ENCODE peak calls at places on chromosomes 7 and 10, in seven cellular contexts. U is upper lobe of left lung, O is stomach, C is HCT116, I is spleen, N is endothelial cell of umbilical vein, B is prostate gland. G is an unnamed sample.

GRCh38 chr10:82796510-82796909 is 921.5 kb downstream of the NRG3 start:
- DNase-seq in B (no peak), I (no peak), O (no peak), U (no peak), C (no peak), N (peak; percentile 6), G (no peak)

GRCh38 chr7:92836489-92837213 is at the start of gene CDK6:
- DNase-seq in C (no peak), I (peak; percentile 92), B (peak; percentile 51), U (peak; percentile 93), O (peak; percentile 71), N (peak; percentile 66), G (peak; percentile 79)

GRCh38 chr7:90530263-90530662 is 60.8 kb downstream of the PTTG1IP2 start:
- DNase-seq in O (no peak), U (no peak), I (no peak), C (no peak), N (no peak), B (no peak), G (no peak)

GRCh38 chr10:69360485-69361302 is 56.0 kb downstream of the TACR2 start:
- DNase-seq in N (peak; percentile 40), B (peak; percentile 95), I (no peak), U (no peak), O (peak; percentile 94), C (no peak), G (peak; percentile 81)

GRCh38 chr7:5670173-5670933 is 111.1 kb downstream of the RNF216 start:
- DNase-seq in O (no peak), I (peak; percentile 73), U (no peak), C (no peak), B (no peak), N (no peak), G (no peak)

GRCh38 chr10:86440874-86441838 is 74.6 kb upstream of the GRID1 start:
- DNase-seq in I (no peak), O (no peak), U (no peak), B (no peak), C (no peak), N (peak; percentile 37), G (no peak)

GRCh38 chr10:93062499-93063216 is 2.1 kb downstream of the CYP26C1 start:
- DNase-seq in C (no peak), O (no peak), B (no peak), I (peak; percentile 85), U (peak; percentile 89), N (no peak), G (no peak)

GRCh38 chr10:123556049-123556448 is 110.1 kb upstream of the GPR26 start:
- DNase-seq in B (no peak), U (no peak), N (no peak), O (no peak), C (no peak), I (no peak), G (no peak)

GRCh38 chr7:129550673-129551360 is 48.5 kb downstream of the SMKR1 start:
- DNase-seq in I (no peak), C (no peak), B (no peak), O (no peak), N (no peak), U (no peak), G (no peak)

GRCh38 chr10:6580279-6581029 is 378 bp upstream of the PRKCQ start:
- DNase-seq in U (peak; percentile 97), B (peak; percentile 49), I (peak; percentile 96), O (peak; percentile 77), N (peak; percentile 68), C (peak; percentile 22), G (peak; percentile 79)

GRCh38 chr10:24963646-24964045 is 11.2 kb upstream of the PRTFDC1 start:
- DNase-seq in B (no peak), I (no peak), N (no peak), C (no peak), U (no peak), O (no peak), G (no peak)

GRCh38 chr7:104826140-104826539 is 187.9 kb upstream of the KMT2E start:
- DNase-seq in N (no peak), O (no peak), B (no peak), C (no peak), U (no peak), I (no peak), G (no peak)

GRCh38 chr7:148540041-148540738 is 50.4 kb upstream of the C7orf33 start:
- DNase-seq in I (no peak), B (no peak), O (no peak), C (peak; percentile 4), N (no peak), U (no peak), G (no peak)

GRCh38 chr10:17229016-17229716 is 1.1 kb downstream of the VIM start:
- DNase-seq in U (peak; percentile 96), I (peak; percentile 95), B (peak; percentile 49), N (peak; percentile 90), O (peak; percentile 73), C (no peak), G (peak; percentile 82)

GRCh38 chr10:12340371-12340770 is 9.0 kb upstream of the CAMK1D start:
- DNase-seq in I (no peak), C (no peak), N (no peak), B (no peak), O (no peak), U (no peak), G (no peak)

GRCh38 chr10:32263300-32263699 is 83.7 kb downstream of the EPC1 start:
- DNase-seq in I (no peak), B (no peak), U (no peak), N (peak; percentile 22), C (no peak), O (no peak), G (no peak)

DNA sequence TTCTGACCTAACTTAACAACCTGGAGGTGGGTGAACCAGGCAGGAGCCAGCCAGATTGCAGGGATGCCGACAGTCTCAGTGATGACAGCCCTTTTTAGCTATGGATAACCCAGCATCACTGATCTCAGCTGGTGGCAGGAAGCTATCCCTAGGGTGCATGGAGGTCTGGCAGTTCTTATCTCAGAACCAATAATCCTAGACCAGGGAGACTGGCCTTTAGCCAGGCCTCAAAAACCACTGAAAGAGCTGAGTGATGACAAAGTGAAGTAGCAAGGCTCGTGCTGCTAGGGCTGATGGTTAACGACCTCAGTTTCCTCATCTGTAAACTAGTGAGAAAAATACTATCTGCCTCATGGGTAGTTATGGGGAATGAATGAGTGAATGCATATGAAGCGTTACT is 112.5 kb downstream of the RALA start:
- DNase-seq in O (no peak), B (no peak), N (no peak), C (no peak), U (no peak), I (no peak), G (no peak)
- H3K4me3 ChIP-seq in O (no peak overlapping the region), B (no peak overlapping the region), N (no peak overlapping the region), C (no peak overlapping the region), U (no peak overlapping the region), I (no peak overlapping the region), G (no peak overlapping the region)

GRCh38 chr10:77927343-77928256 is 1.0 kb upstream of the DLG5 start:
- DNase-seq in N (peak; percentile 13), I (no peak), O (no peak), U (no peak), B (no peak), C (no peak), G (no peak)
- TF ChIP-seq POLR2AphosphoS5 in N (no peak), I (no peak), O (no peak), U (no peak), B (no peak), C (no peak), G (no peak)

GRCh38 chr7:151632750-151633515 is 113.2 kb upstream of the RHEB start:
- DNase-seq in B (peak; percentile 20), U (peak; percentile 88), O (peak; percentile 61), C (no peak), I (peak; percentile 93), N (peak; percentile 34), G (peak; percentile 66)
- TF ChIP-seq POLR2A in B (peak; percentile 28), U (no peak), O (no peak), C (no peak), I (peak; percentile 69), N (no peak), G (peak; percentile 54)

GRCh38 chr10:3481496-3481895 is 303.5 kb downstream of the KLF6 start:
- DNase-seq in I (no peak), B (no peak), N (no peak), C (no peak), O (no peak), U (no peak), G (no peak)

GRCh38 chr10:3480281-3480999 is 304.6 kb downstream of the KLF6 start:
- DNase-seq in O (no peak), B (no peak), I (no peak), U (no peak), C (no peak), N (no peak), G (no peak)

GRCh38 chr10:3481000-3481335 is 304.0 kb downstream of the KLF6 start:
- DNase-seq in O (no peak), C (no peak), I (no peak), B (no peak), U (no peak), N (no peak), G (no peak)

GRCh38 chr10:3484306-3485187 is 300.5 kb downstream of the KLF6 start:
- DNase-seq in B (no peak), C (no peak), N (no peak), O (no peak), I (no peak), U (no peak), G (no peak)

DNA sequence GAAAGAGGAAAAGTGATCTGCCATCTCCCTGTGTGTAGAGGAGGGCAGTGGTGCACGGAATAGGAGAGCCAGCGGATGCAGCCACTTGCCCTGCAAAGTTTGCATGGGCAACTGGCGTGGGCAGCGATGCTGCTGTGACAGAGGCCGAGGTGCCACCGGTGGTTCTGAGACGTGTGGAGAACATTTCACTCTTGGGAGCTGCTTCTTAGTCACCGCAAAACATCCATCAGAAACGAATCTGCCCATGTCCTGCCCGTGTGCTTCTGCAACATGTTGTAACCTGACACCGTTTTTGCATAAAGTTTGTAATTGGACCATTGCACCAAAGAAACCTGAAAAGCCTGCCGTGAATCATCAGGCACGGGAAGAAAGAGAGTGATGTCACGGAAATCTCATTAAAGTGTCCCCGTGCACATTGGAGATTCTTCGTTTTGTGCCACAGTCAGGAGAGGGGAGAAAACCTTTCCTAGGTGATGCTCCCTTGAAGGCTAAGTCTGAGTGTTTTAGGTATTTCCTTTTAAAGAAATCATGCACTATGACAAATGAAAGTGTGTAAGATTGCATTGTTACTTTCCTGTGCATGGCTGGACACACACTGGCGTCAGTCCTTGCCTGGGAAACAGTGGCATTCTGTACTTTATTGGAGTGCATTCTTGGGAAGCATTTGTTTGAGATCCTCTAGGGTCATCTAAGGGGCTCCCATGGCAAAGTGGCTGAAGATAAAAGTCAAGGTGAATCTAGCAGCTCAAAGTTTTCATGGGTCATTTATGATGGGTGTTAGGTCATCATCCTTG is 302.6 kb downstream of the KLF6 start:
- DNase-seq in U (peak; percentile 52), O (peak; percentile 49), B (peak; percentile 91), N (peak; percentile 94), I (no peak), C (peak; percentile 88), G (peak; percentile 65)
- H3K4me3 ChIP-seq in U (no peak overlapping the region), O (no peak overlapping the region), B (no peak overlapping the region), N (no peak overlapping the region), I (no peak overlapping the region), C (no peak overlapping the region), G (no peak overlapping the region)

G was measured in transverse colon.